ENCODE peak calls at places on chromosomes 12 and 14, in nine cellular contexts. W is foreskin keratinocyte; O is cardiac fibroblast; Q is AG04450; E is activated B cell treated with CpG ODN at 0.5 μM for 24 hours; B is D721Med; G is CD4-positive, alpha-beta T cell; X is RWPE1; K is neural progenitor cell. I is an unnamed sample.

GRCh38 chr14:100031506-100032281 is 33.5 kb upstream of the EVL start:
- DNase-seq in W (peak), O (peak), Q (peak), E (no peak), B (no peak), G (no peak), X (peak), K (no peak), I (peak)

GRCh38 chr12:59886131-59886751 is 290.4 kb downstream of the SLC16A7 start:
- DNase-seq in W (no peak), O (no peak), Q (no peak), E (no peak), B (no peak), G (no peak), X (no peak), K (no peak), I (no peak)

GRCh38 chr12:124829008-124829707 is 34.5 kb downstream of the SCARB1 start:
- DNase-seq in W (peak), O (peak), Q (peak), E (no peak), B (no peak), G (no peak), X (peak), K (no peak), I (peak)

GRCh38 chr12:23099104-23099503 is 474.1 kb downstream of the ETNK1 start:
- DNase-seq in W (no peak), O (no peak), Q (no peak), E (no peak), B (no peak), G (no peak), X (no peak), K (peak), I (no peak)

GRCh38 chr14:65035049-65035448 is 48.4 kb downstream of the FNTB start:
- DNase-seq in W (no peak), O (peak), Q (no peak), E (no peak), B (no peak), G (no peak), X (no peak), K (no peak), I (no peak)

GRCh38 chr12:16112151-16112550 is 165.3 kb downstream of the SLC15A5 start:
- DNase-seq in W (no peak), O (no peak), Q (no peak), E (no peak), B (no peak), G (no peak), X (no peak), K (peak), I (no peak)

GRCh38 chr12:3073438-3074255 is 3.5 kb upstream of the TSPAN9 start:
- DNase-seq in W (no peak), O (peak), Q (peak), E (peak), B (peak), G (peak), X (peak), K (peak), I (peak)

GRCh38 chr14:61211476-61212262 is 69.5 kb downstream of the TMEM30B start:
- DNase-seq in W (no peak), O (no peak), Q (no peak), E (no peak), B (no peak), G (no peak), X (no peak), K (no peak), I (no peak)

GRCh38 chr14:50260072-50260471 is 28.7 kb upstream of the SOS2 start:
- DNase-seq in W (no peak), O (no peak), Q (no peak), E (no peak), B (no peak), G (no peak), X (no peak), K (no peak), I (no peak)

GRCh38 chr14:103158688-103159087 is 35.4 kb downstream of the TNFAIP2 start:
- DNase-seq in W (no peak), O (no peak), Q (no peak), E (no peak), B (no peak), G (no peak), X (no peak), K (no peak), I (no peak)

GRCh38 chr12:124413401-124413800 is 118.5 kb downstream of the RFLNA start:
- DNase-seq in W (no peak), O (peak), Q (no peak), E (no peak), B (no peak), G (no peak), X (no peak), K (no peak), I (no peak)

GRCh38 chr12:104990950-104991349 is 4.8 kb downstream of the NOPCHAP1 start:
- DNase-seq in W (no peak), O (no peak), Q (no peak), E (no peak), B (no peak), G (no peak), X (no peak), K (no peak), I (no peak)

GRCh38 chr12:44558340-44559100 is 317.6 kb downstream of the NELL2 start:
- DNase-seq in W (no peak), O (no peak), Q (no peak), E (no peak), B (no peak), G (no peak), X (no peak), K (no peak), I (no peak)

GRCh38 chr12:95949801-95950206 is 6.7 kb downstream of the AMDHD1 start:
- DNase-seq in W (no peak), O (no peak), Q (no peak), E (no peak), B (no peak), G (no peak), X (no peak), K (peak), I (no peak)

GRCh38 chr12:50246873-50247612 is 36.3 kb downstream of the LIMA1 start:
- DNase-seq in W (peak), O (peak), Q (peak), E (no peak), B (no peak), G (no peak), X (peak), K (no peak), I (peak)

GRCh38 chr12:53928054-53928879 is 10.4 kb upstream of the HOXC13 start:
- DNase-seq in W (no peak), O (no peak), Q (no peak), E (no peak), B (no peak), G (no peak), X (no peak), K (no peak), I (no peak)

GRCh38 chr14:34650786-34651584 is 21.0 kb upstream of the SNX6 start:
- DNase-seq in W (peak), O (peak), Q (peak), E (no peak), B (peak), G (no peak), X (peak), K (no peak), I (peak)

GRCh38 chr14:45028107-45028626 is 55.7 kb upstream of the PRPF39 start:
- DNase-seq in W (no peak), O (no peak), Q (no peak), E (no peak), B (no peak), G (no peak), X (no peak), K (no peak), I (no peak)

DNA sequence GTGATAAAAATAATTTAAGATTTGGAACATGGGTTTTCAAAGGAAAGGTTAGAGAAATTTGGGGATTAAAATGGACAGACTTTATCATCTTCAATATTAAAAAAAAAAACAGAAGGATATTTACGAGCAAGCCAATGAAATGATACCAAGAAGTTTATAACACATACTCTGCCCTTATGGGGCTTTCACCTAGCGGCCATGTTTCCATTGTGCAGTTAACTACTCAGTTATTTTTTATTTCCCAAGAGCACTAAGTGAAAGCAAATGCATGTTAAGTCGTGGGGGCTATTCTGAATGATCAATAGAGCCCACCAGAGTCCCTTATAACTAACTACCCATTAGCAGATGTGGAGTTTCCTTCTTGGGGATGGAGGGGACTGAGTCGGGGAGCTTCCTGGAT is 53.9 kb downstream of the ETV6 start:
- DNase-seq in W (no peak), O (no peak), Q (no peak), E (no peak), B (no peak), G (no peak), X (no peak), K (no peak), I (no peak)
- TF ChIP-seq CTCF in W (no peak), O (no peak), Q (no peak), E (no peak), B (no peak), G (no peak), X (no peak), K (no peak), I (no peak)

DNA sequence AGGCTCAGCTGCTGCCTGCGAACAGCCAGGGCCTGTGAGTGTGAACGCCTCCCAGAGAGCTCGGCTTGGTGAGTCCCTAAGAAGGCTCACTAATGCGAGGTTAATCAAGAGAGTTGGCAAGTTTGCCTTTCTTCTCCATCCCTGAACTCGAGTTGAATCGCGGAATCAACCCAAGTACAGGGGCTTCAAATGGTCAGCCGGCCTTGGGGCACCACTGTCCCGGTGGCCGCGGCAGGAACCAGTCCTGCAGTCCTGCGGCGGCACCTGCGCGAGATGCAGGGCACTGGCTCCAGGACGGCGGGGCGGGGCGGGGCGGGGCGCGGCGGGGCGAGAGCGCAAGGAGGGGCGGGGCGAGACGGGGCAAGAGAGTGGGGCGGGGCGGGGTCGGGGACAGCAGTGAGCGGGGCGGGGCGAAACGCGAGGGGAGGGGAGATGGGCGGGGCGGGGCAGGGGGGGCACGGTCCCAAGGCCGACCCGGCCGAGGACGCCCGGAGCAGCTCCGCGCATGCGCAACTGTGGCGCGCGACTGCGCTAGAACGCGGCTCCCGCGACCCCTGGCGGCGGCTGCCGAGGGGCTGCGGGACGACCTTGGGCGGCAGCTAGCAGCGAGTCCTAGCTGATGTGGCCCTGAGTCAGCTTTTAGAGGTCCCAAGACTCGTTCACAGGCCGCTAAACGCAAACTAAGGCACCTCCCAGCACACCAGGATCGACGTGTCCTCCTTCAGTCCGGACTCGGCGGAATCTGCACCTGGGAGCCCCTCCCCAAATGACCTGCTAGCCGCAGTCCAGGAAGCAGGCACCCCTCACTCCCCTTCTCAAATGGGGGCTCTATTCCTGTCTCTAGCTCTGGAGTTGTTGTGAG is 58.0 kb downstream of the TTC7B start:
- DNase-seq in W (peak), O (peak), Q (peak), E (peak), B (peak), G (peak), X (peak), K (peak), I (peak)
- TF ChIP-seq CTCF in W (peak), O (peak), Q (peak), E (no peak), B (peak), G (peak), X (peak), K (peak), I (peak)

DNA sequence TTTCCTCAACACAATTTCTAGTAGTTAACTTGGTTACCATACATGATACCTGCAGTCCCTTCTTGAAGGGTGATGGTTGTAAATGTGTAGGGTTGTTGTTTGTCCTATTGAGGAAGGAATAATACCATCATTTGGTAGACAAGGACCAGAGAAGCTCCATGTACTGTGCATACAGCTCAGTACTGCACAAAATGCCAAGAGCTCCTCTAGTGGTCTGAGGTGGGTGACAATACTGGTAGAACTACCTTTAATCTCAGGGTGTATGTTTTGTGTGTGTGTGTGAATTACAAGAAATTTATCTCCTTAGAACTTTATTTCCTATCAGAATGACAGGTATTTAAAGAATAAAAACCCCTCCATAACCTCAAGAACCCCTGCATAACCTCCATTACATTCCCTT is 575.3 kb downstream of the TMTC2 start:
- DNase-seq in W (no peak), O (no peak), Q (no peak), E (no peak), B (no peak), G (no peak), X (no peak), K (no peak), I (no peak)
- TF ChIP-seq CTCF in W (peak), O (no peak), Q (no peak), E (no peak), B (no peak), G (no peak), X (no peak), K (peak), I (no peak)

GRCh38 chr12:108884116-108885012 is 4.5 kb downstream of the DAO start:
- DNase-seq in W (no peak), O (peak), Q (no peak), E (peak), B (no peak), G (peak), X (peak), K (peak), I (peak)
- TF ChIP-seq CTCF in W (peak), O (peak), Q (peak), E (no peak), B (peak), G (peak), X (no peak), K (peak), I (peak)

GRCh38 chr12:102976609-102977280 is 19.3 kb downstream of the ASCL1 start:
- DNase-seq in W (no peak), O (no peak), Q (no peak), E (no peak), B (no peak), G (no peak), X (no peak), K (no peak), I (no peak)

GRCh38 chr12:102970780-102971179 is 13.3 kb downstream of the ASCL1 start:
- DNase-seq in W (no peak), O (no peak), Q (no peak), E (no peak), B (no peak), G (no peak), X (no peak), K (no peak), I (no peak)

GRCh38 chr12:102978316-102978715 is 20.8 kb downstream of the ASCL1 start:
- DNase-seq in W (no peak), O (no peak), Q (no peak), E (no peak), B (no peak), G (no peak), X (no peak), K (no peak), I (no peak)

GRCh38 chr12:102971227-102971626 is 13.8 kb downstream of the ASCL1 start:
- DNase-seq in W (no peak), O (no peak), Q (no peak), E (no peak), B (no peak), G (no peak), X (no peak), K (no peak), I (no peak)

GRCh38 chr12:102973583-102973982 is 16.1 kb downstream of the ASCL1 start:
- DNase-seq in W (no peak), O (no peak), Q (no peak), E (no peak), B (no peak), G (no peak), X (no peak), K (no peak), I (no peak)
- TF ChIP-seq CTCF in W (no peak), O (no peak), Q (no peak), E (no peak), B (no peak), G (no peak), X (no peak), K (no peak), I (no peak)

GRCh38 chr14:36522347-36522971 is 2.4 kb upstream of the NKX2-1 start:
- DNase-seq in W (no peak), O (no peak), Q (no peak), E (no peak), B (no peak), G (no peak), X (no peak), K (peak), I (no peak)

GRCh38 chr14:36525746-36526099 is 5.7 kb upstream of the NKX2-1 start:
- DNase-seq in W (no peak), O (no peak), Q (no peak), E (no peak), B (no peak), G (no peak), X (no peak), K (no peak), I (no peak)

GRCh38 chr14:36522972-36523685 is 3.1 kb upstream of the NKX2-1 start:
- DNase-seq in W (no peak), O (no peak), Q (no peak), E (no peak), B (no peak), G (no peak), X (no peak), K (peak), I (no peak)

GRCh38 chr14:36524220-36524837 is 4.3 kb upstream of the NKX2-1 start:
- DNase-seq in W (no peak), O (no peak), Q (no peak), E (no peak), B (no peak), G (no peak), X (no peak), K (peak), I (no peak)

DNA sequence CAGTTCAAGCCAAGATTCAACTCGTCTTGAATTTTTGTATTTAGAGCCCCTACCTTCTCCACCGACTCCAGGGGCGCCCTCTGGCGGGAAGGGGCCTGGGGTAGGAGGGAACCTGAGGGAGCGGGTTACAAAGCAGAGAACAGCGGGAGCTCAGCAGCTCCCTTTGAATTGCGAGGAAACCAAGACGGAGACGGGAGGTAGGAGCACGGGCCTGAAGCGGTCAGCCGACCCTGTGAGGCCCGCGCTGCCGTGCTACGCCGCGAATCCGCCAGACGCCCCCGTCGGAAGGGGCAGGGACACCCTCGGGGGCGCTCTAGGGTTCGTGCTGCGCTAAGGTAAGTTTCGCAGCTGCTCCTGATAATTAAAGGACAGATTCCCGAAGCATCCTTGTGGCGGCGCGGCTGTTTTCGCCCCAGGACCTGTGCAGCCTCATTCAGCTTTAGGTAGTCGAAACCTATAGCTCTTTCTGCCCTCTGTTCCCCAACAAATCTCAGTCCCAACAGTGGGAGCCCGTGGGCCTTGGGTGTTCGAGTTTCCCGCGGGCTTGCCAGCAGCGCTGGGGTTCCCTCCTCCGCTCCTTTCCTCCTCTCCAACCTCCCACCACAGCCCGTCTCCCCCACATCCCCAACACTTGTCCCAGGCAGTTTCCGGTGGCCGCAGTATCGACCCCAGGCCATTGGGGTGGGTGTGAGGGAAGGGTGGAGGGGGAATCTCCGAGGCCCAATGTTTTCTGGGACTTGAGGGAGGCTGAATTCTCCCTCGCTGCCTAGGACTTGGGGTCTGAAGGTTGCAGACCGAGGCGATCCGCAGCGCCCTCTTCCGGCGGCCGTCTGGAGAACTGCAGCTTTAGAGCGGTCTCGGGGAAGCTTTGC is 5.1 kb upstream of the NKX2-1 start:
- DNase-seq in W (no peak), O (no peak), Q (no peak), E (no peak), B (no peak), G (no peak), X (no peak), K (peak), I (no peak)
- TF ChIP-seq CTCF in W (peak), O (peak), Q (peak), E (no peak), B (peak), G (no peak), X (peak), K (peak), I (peak)

DNA sequence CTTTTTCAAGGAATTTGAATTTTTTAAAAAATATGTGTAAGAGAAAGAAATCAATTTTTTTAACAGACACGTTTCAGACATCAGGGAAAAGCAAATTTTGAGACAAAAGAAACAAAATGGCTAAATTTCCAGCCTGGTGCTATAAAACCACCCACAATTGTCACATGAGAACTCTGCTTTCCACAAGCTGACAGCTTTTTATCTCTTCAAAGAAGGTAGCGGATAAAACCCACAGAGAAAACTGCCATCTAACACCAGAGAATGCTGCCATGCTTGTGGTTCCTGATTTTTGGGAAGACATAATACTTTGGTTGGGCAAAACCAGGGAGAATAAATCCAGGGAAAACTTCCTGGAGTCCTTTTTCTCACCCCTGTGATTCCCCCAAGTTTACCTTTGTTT is 10.3 kb upstream of the ITPR2 start:
- DNase-seq in W (no peak), O (no peak), Q (no peak), E (no peak), B (no peak), G (no peak), X (no peak), K (no peak), I (no peak)
- TF ChIP-seq CTCF in W (no peak), O (no peak), Q (no peak), E (no peak), B (no peak), G (no peak), X (no peak), K (no peak), I (no peak)

DNA sequence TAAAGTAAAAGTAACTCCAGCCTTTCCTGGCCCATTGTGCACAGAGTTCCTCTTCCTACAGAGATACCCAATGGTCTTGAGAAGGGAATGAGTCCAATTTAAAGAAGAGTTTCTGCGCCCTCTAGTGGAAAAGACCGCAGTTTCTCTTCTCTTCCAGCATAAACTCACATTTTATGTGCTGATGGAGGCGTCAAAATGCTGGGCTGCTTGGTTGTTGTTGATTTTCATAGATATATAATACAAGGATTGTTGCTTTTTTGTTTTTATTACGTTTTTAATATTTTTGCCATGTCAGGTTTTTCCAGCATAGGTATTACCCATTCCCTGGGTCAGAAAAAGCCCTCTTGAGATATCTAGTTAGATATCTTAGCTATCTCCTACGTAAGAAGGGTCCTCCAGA is 356.9 kb upstream of the STXBP6 start:
- DNase-seq in W (no peak), O (peak), Q (no peak), E (no peak), B (no peak), G (no peak), X (no peak), K (peak), I (peak)
- TF ChIP-seq CTCF in W (peak), O (no peak), Q (no peak), E (no peak), B (peak), G (no peak), X (peak), K (peak), I (peak)

I was measured in HFFc6.